ENCODE peak calls at places on chromosomes 1 and 21, in nine cellular contexts. F, E, I, T, O, S, R, D and P are unnamed samples. For H3K4me1, the result is how much of the 10 kb centered on the place peaks cover.

GRCh38 chr1:30234091-30234490 is 489.3 kb downstream of the MATN1 start:
- DNase-seq in F (no peak), E (no peak), I (no peak), T (no peak), O (no peak), S (no peak), R (no peak), D (no peak), P (no peak)

GRCh38 chr1:188479146-188479545 is 1650.4 kb downstream of the PLA2G4A start:
- DNase-seq in F (no peak), E (no peak), I (no peak), T (no peak), O (no peak), S (no peak), R (no peak), D (no peak), P (no peak)

GRCh38 chr1:235411489-235412486 is 44.6 kb downstream of the TBCE start:
- DNase-seq in F (no peak), E (no peak), I (no peak), T (no peak), O (no peak), S (no peak), R (peak), D (no peak), P (no peak)

GRCh38 chr1:47575855-47576757 is 138.3 kb downstream of the FOXD2 start:
- DNase-seq in F (no peak), E (no peak), I (no peak), T (no peak), O (no peak), S (no peak), R (no peak), D (no peak), P (peak)

GRCh38 chr21:34988139-34988538 is 61.0 kb downstream of the RUNX1 start:
- DNase-seq in F (no peak), E (no peak), I (no peak), T (no peak), O (no peak), S (no peak), R (no peak), D (no peak), P (no peak)

GRCh38 chr1:207814469-207814868 is 62.6 kb downstream of the CD46 start:
- DNase-seq in F (no peak), E (no peak), I (peak), T (no peak), O (no peak), S (no peak), R (no peak), D (no peak), P (no peak)

GRCh38 chr1:11339346-11340247 is 66.6 kb downstream of the UBIAD1 start:
- DNase-seq in F (no peak), E (peak), I (no peak), T (no peak), O (no peak), S (peak), R (peak), D (peak), P (no peak)

GRCh38 chr21:29514652-29515247 is 216.0 kb downstream of the BACH1 start:
- DNase-seq in F (no peak), E (no peak), I (no peak), T (no peak), O (no peak), S (no peak), R (no peak), D (no peak), P (no peak)

GRCh38 chr1:170674239-170674638 is 10.3 kb downstream of the PRRX1 start:
- DNase-seq in F (no peak), E (no peak), I (no peak), T (no peak), O (no peak), S (no peak), R (no peak), D (no peak), P (no peak)

GRCh38 chr1:220776725-220777326 is 9.9 kb upstream of the MTARC1 start:
- DNase-seq in F (peak), E (peak), I (peak), T (peak), O (peak), S (peak), R (peak), D (peak), P (no peak)

GRCh38 chr1:165696625-165697100 is 1.7 kb downstream of the ALDH9A1 start:
- DNase-seq in F (no peak), E (no peak), I (no peak), T (no peak), O (no peak), S (no peak), R (no peak), D (no peak), P (no peak)

GRCh38 chr1:154446292-154446691 is 41.1 kb downstream of the IL6R start:
- DNase-seq in F (no peak), E (no peak), I (no peak), T (no peak), O (no peak), S (no peak), R (no peak), D (no peak), P (no peak)

GRCh38 chr1:164155337-164155850 is 403.6 kb upstream of the PBX1 start:
- DNase-seq in F (no peak), E (no peak), I (no peak), T (no peak), O (no peak), S (no peak), R (no peak), D (no peak), P (no peak)

GRCh38 chr1:185388815-185389214 is 71.8 kb upstream of the IVNS1ABP start:
- DNase-seq in F (no peak), E (no peak), I (no peak), T (no peak), O (no peak), S (no peak), R (no peak), D (no peak), P (no peak)

DNA sequence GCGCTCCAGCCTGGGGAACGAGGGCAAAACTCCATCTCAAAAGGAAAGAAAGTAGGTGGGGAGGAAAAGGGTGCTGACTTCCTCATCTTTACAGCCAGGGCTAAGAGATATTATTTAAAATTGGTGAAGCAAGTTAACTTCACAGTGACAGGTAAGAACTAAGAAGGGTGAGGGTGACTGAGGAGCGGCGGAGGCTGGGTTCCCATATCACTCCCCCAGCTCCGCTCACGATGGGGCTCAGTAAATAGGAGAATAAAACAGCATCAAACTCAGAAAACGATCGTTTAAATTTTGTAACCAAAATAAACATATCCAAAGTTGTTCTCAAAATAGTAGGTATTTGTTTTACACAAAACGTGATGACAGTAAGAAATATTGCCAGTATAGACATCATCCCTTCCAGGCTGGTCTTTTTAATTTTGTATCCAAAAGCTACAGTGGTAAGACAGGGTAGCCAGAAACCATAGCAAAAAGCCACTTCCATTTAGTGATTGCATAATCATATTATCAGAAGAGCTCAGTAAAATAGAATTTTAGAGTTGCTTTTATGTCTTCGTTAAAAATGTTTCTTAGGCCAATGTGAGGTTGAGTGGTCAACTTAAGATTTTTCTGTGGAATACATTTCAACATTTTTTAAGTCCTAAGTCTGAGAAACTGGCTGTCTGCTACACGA is 26.2 kb upstream of the ADARB1 start:
- DNase-seq in F (no peak), E (no peak), I (peak), T (no peak), O (no peak), S (no peak), R (no peak), D (no peak), P (no peak)
- H3K4me3 ChIP-seq in F (no peak), E (no peak), I (no peak), T (no peak), O (no peak), S (no peak), R (no peak), D (no peak), P (no peak)

GRCh38 chr1:161779393-161779792 is 13.3 kb downstream of the ATF6 start:
- DNase-seq in F (no peak), E (no peak), I (no peak), T (no peak), O (no peak), S (no peak), R (no peak), D (no peak), P (no peak)

GRCh38 chr1:161787355-161787754 is 21.2 kb downstream of the ATF6 start:
- DNase-seq in F (no peak), E (no peak), I (no peak), T (no peak), O (no peak), S (no peak), R (no peak), D (no peak), P (no peak)

GRCh38 chr1:161782886-161783285 is 16.8 kb downstream of the ATF6 start:
- DNase-seq in F (no peak), E (no peak), I (no peak), T (no peak), O (no peak), S (no peak), R (no peak), D (no peak), P (no peak)

GRCh38 chr1:161781995-161782394 is 15.9 kb downstream of the ATF6 start:
- DNase-seq in F (no peak), E (no peak), I (no peak), T (no peak), O (no peak), S (no peak), R (no peak), D (no peak), P (no peak)

GRCh38 chr1:161784963-161785362 is 18.8 kb downstream of the ATF6 start:
- DNase-seq in F (no peak), E (no peak), I (no peak), T (no peak), O (no peak), S (no peak), R (no peak), D (no peak), P (no peak)
- H3K4me1 ChIP-seq in F (under half), E (under half), I (under half), T (under half), O (under half), S (under half), R (under half), D (under half), P (under half)

GRCh38 chr21:27739187-27739586 is 772.3 kb upstream of the ADAMTS5 start:
- DNase-seq in F (no peak), E (no peak), I (no peak), T (no peak), O (no peak), S (no peak), R (no peak), D (no peak), P (no peak)

GRCh38 chr21:27741736-27742135 is 774.8 kb upstream of the ADAMTS5 start:
- DNase-seq in F (no peak), E (no peak), I (no peak), T (no peak), O (no peak), S (no peak), R (no peak), D (no peak), P (no peak)

GRCh38 chr21:27740084-27740483 is 773.2 kb upstream of the ADAMTS5 start:
- DNase-seq in F (no peak), E (no peak), I (no peak), T (no peak), O (no peak), S (no peak), R (peak), D (no peak), P (no peak)

GRCh38 chr21:27743971-27744564 is 777.2 kb upstream of the ADAMTS5 start:
- DNase-seq in F (no peak), E (no peak), I (no peak), T (no peak), O (no peak), S (no peak), R (no peak), D (no peak), P (no peak)
- TF ChIP-seq CTCF in F (no peak), E (no peak), I (no peak), T (no peak), O (no peak), S (no peak), R (no peak), D (no peak), P (no peak)

GRCh38 chr1:40059960-40060337 is 19.4 kb downstream of the CAP1 start:
- DNase-seq in F (no peak), E (no peak), I (no peak), T (no peak), O (no peak), S (no peak), R (no peak), D (no peak), P (no peak)
- H3K4me3 ChIP-seq in F (peak), E (no peak), I (no peak), T (no peak), O (no peak), S (no peak), R (no peak), D (no peak), P (no peak)

DNA sequence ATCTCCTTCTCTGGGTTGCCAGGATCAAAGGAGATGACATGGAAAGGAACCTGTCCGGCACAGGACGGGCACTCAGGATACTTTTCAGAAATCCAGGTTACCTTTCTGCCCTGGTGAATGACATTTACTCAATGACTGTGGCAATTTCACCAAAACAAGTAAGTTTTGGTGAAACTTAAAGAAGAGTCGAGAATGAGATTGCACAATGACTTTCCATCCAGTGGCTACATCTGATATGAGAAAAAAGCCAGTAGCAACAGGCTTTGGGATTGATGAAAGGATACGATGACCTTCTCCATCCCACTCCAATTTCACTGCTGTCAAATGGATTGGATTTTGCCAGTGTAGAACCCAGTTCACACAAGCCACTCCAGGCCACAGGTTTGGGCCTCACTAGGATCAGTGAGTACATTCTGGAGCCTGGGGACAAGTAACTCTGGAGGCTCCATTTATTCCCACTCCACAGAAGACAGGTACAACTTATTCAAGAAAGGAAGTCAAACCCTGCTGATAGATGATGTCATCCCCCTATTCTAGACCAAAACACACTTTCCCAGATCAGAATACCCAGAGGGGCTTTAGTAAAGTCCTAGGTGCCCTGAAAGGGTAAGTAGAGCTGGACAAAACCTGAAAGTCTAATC is 63.3 kb downstream of the PLPP3 start:
- DNase-seq in F (no peak), E (no peak), I (no peak), T (no peak), O (no peak), S (no peak), R (no peak), D (no peak), P (no peak)
- H3K4me1 ChIP-seq in F (under half), E (under half), I (under half), T (under half), O (under half), S (under half), R (under half), D (under half), P (under half)

DNA sequence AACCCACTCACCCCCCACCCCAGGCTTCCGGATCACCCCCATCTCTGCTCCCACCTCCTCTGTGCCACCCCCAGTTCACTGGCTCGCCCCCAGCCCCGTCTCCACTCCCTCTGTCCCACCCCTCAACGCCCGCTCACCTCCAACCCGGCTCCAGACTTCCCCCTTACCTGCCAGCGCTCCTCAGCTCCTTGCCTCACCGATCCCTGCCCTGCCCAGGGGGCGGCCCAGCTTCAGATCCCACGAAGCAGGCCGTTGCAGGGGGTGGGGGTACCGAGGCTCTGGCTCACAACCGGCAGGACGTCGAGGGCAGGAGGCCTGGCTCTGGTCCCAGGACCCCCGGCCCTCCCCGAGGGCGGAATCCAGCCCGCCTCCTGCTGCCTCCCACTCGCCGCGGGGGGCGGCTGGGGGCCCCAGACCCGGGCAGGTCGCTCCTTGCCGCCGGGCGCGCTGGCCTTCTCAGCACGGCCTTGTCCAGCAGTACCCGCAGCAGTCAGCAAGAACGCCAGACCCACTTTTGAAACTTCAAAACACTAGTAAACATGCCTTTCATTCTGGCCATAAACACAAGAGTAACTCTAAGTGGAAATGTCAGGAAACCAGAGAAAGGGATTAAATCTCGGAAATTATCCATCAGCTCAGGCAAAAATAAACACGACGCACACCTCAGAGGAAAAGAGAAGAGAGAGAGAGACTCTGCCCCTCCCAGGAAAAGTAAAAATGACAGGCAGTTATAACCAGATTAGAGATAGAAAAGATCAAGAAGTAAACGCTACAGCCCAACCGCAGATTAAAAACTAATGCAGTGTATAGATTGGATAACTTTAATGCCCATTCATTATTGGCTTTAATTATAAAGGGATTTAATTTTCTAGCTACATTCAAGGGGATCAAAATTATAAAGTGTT is 998 bp upstream of the FAM89A start:
- DNase-seq in F (no peak), E (peak), I (no peak), T (no peak), O (no peak), S (peak), R (peak), D (peak), P (no peak)
- TF ChIP-seq CTCF in F (no peak), E (no peak), I (no peak), T (no peak), O (no peak), S (no peak), R (no peak), D (no peak), P (no peak)

GRCh38 chr21:26144026-26144425 is 26.5 kb downstream of the APP start:
- DNase-seq in F (no peak), E (no peak), I (no peak), T (no peak), O (no peak), S (no peak), R (no peak), D (no peak), P (no peak)

GRCh38 chr21:26138615-26139257 is 31.8 kb downstream of the APP start:
- DNase-seq in F (no peak), E (no peak), I (no peak), T (no peak), O (no peak), S (no peak), R (no peak), D (no peak), P (no peak)

GRCh38 chr21:26146681-26147080 is 23.9 kb downstream of the APP start:
- DNase-seq in F (no peak), E (no peak), I (no peak), T (no peak), O (no peak), S (no peak), R (no peak), D (no peak), P (no peak)

GRCh38 chr21:26140185-26140584 is 30.4 kb downstream of the APP start:
- DNase-seq in F (no peak), E (no peak), I (no peak), T (no peak), O (no peak), S (no peak), R (no peak), D (no peak), P (no peak)

GRCh38 chr21:26142363-26142762 is 28.2 kb downstream of the APP start:
- DNase-seq in F (no peak), E (no peak), I (no peak), T (no peak), O (no peak), S (no peak), R (no peak), D (no peak), P (no peak)
- H3K4me3 ChIP-seq in F (no peak), E (no peak), I (no peak), T (no peak), O (no peak), S (no peak), R (no peak), D (no peak), P (no peak)

GRCh38 chr1:96983866-96984265 is 262.3 kb downstream of the PTBP2 start:
- DNase-seq in F (no peak), E (no peak), I (no peak), T (no peak), O (no peak), S (no peak), R (no peak), D (no peak), P (no peak)
- H3K4me1 ChIP-seq in F (under half), E (under half), I (under half), T (under half), O (under half), S (under half), R (under half), D (under half), P (under half)

GRCh38 chr1:91724231-91724630 is 161.7 kb downstream of the TGFBR3 start:
- DNase-seq in F (no peak), E (no peak), I (no peak), T (no peak), O (no peak), S (no peak), R (no peak), D (no peak), P (no peak)
- TF ChIP-seq CTCF in F (no peak), E (no peak), I (no peak), T (no peak), O (no peak), S (no peak), R (no peak), D (no peak), P (no peak)

GRCh38 chr1:61589382-61589765 is 135.6 kb downstream of the TM2D1 start:
- DNase-seq in F (no peak), E (no peak), I (no peak), T (no peak), O (no peak), S (no peak), R (no peak), D (no peak), P (no peak)

GRCh38 chr1:61585714-61586113 is 139.2 kb downstream of the TM2D1 start:
- DNase-seq in F (no peak), E (no peak), I (no peak), T (no peak), O (no peak), S (no peak), R (no peak), D (no peak), P (no peak)

GRCh38 chr1:61588736-61589381 is 136.1 kb downstream of the TM2D1 start:
- DNase-seq in F (peak), E (peak), I (no peak), T (no peak), O (peak), S (peak), R (peak), D (peak), P (no peak)

GRCh38 chr1:61591316-61591715 is 133.6 kb downstream of the TM2D1 start:
- DNase-seq in F (no peak), E (no peak), I (no peak), T (no peak), O (no peak), S (no peak), R (no peak), D (no peak), P (no peak)
- H3K4me3 ChIP-seq in F (no peak), E (no peak), I (peak), T (no peak), O (no peak), S (no peak), R (no peak), D (no peak), P (no peak)